ENCODE peak calls at places on chromosomes 7 and 10, in six cellular contexts. Y is AG04449, K is neural crest cell, G is HCT116, R is osteoblast, V is brain microvascular endothelial cell. D is an unnamed sample.

GRCh38 chr7:55502988-55503514 is 69.3 kb downstream of the VOPP1 start:
- DNase-seq in R (no peak), V (no peak), Y (no peak), K (no peak), G (no peak), D (no peak)

GRCh38 chr10:2914741-2915140 is 152.6 kb upstream of the PFKP start:
- DNase-seq in V (no peak), K (no peak), G (no peak), Y (no peak), R (no peak), D (no peak)

GRCh38 chr10:119375574-119376265 is 166.8 kb downstream of the RGS10 start:
- DNase-seq in V (no peak), K (no peak), R (no peak), Y (no peak), G (no peak), D (no peak)

GRCh38 chr7:37346761-37347160 is 101.9 kb downstream of the ELMO1 start:
- DNase-seq in V (no peak), R (no peak), K (no peak), Y (no peak), G (no peak), D (no peak)

GRCh38 chr10:119301397-119301796 is 94.0 kb downstream of the GRK5 start:
- DNase-seq in Y (no peak), R (peak; percentile 51), K (no peak), V (no peak), G (no peak), D (no peak)

GRCh38 chr7:113809591-113809990 is 109.2 kb downstream of the PPP1R3A start:
- DNase-seq in V (peak; percentile 51), K (no peak), Y (no peak), G (no peak), R (no peak), D (no peak)

GRCh38 chr10:21505711-21506278 is 19.7 kb downstream of the SKIDA1 start:
- DNase-seq in G (no peak), R (peak; percentile 63), Y (no peak), K (no peak), V (no peak), D (no peak)

GRCh38 chr7:141436676-141437075 is 114.5 kb upstream of the AGK start:
- DNase-seq in V (no peak), R (no peak), Y (no peak), G (no peak), K (no peak), D (no peak)

GRCh38 chr10:104299031-104299904 is 30.3 kb downstream of the GSTO2 start:
- DNase-seq in V (peak; percentile 90), G (no peak), Y (no peak), R (no peak), K (no peak), D (no peak)

GRCh38 chr7:147803625-147804024 is 786.9 kb upstream of the C7orf33 start:
- DNase-seq in G (no peak), R (no peak), K (no peak), V (no peak), Y (no peak), D (no peak)

GRCh38 chr10:132175907-132176581 is 10.7 kb upstream of the DPYSL4 start:
- DNase-seq in V (no peak), Y (no peak), G (no peak), R (no peak), K (peak; percentile 16), D (no peak)

GRCh38 chr10:94103902-94104301 is 110.2 kb downstream of the PLCE1 start:
- DNase-seq in R (no peak), K (no peak), G (no peak), V (peak; percentile 87), Y (peak; percentile 77), D (no peak)

GRCh38 chr7:48171190-48171589 is at the start of gene ABCA13:
- DNase-seq in K (no peak), V (no peak), R (peak; percentile 62), Y (no peak), G (no peak), D (no peak)

GRCh38 chr7:132580277-132580676 is 4.0 kb upstream of the PLXNA4 start:
- DNase-seq in V (no peak), K (no peak), G (no peak), Y (no peak), R (peak; percentile 82), D (no peak)

GRCh38 chr7:110317699-110318265 is 773.1 kb upstream of the LRRN3 start:
- DNase-seq in K (no peak), V (peak; percentile 74), Y (no peak), R (no peak), G (peak; percentile 1), D (no peak)

GRCh38 chr7:127254163-127254684 is 1.5 kb upstream of the GRM8 start:
- DNase-seq in V (no peak), K (no peak), G (no peak), R (peak; percentile 32), Y (no peak), D (no peak)

GRCh38 chr10:16497911-16498310 is 23.8 kb downstream of the C1QL3 start:
- DNase-seq in R (no peak), Y (peak; percentile 4), V (no peak), G (no peak), K (no peak), D (no peak)

GRCh38 chr7:131112431-131112830 is 215.2 kb upstream of the MKLN1 start:
- DNase-seq in K (no peak), R (no peak), Y (no peak), G (no peak), V (no peak), D (no peak)

GRCh38 chr10:103125323-103126267 is 67.5 kb downstream of the NT5C2 start:
- DNase-seq in R (no peak), G (no peak), Y (no peak), V (peak; percentile 38), K (no peak), D (peak; percentile 62)

GRCh38 chr10:117431160-117431559 is 55.9 kb upstream of the PDZD8 start:
- DNase-seq in V (no peak), G (peak; percentile 28), K (no peak), R (peak; percentile 82), Y (peak; percentile 17), D (no peak)

GRCh38 chr10:101214446-101215396 is 14.5 kb downstream of the LBX1 start:
- DNase-seq in Y (no peak), K (peak; percentile 73), V (no peak), G (peak; percentile 66), R (peak; percentile 93), D (peak; percentile 78)

GRCh38 chr7:80453699-80454340 is 58.0 kb downstream of the GNAT3 start:
- DNase-seq in G (peak; percentile 19), V (no peak), R (peak; percentile 50), K (no peak), Y (no peak), D (no peak)

GRCh38 chr7:99848420-99849216 is 20.8 kb downstream of the CYP3A43 start:
- DNase-seq in G (no peak), K (no peak), R (peak; percentile 5), Y (no peak), V (no peak), D (no peak)

GRCh38 chr7:1619152-1620079 is 49.6 kb upstream of the PSMG3 start:
- DNase-seq in Y (no peak), R (peak; percentile 63), G (no peak), V (no peak), K (no peak), D (no peak)

GRCh38 chr10:132107211-132107946 is 41.6 kb downstream of the JAKMIP3 start:
- DNase-seq in G (no peak), Y (no peak), R (peak; percentile 58), V (no peak), K (no peak), D (no peak)

GRCh38 chr10:27223964-27224363 is 16.6 kb downstream of the ACBD5 start:
- DNase-seq in G (no peak), R (no peak), Y (no peak), V (peak; percentile 18), K (peak; percentile 5), D (no peak)

GRCh38 chr7:31074403-31074802 is 22.3 kb downstream of the ADCYAP1R1 start:
- DNase-seq in G (no peak), K (no peak), R (no peak), V (no peak), Y (no peak), D (no peak)

GRCh38 chr7:102912742-102913141 is at the start of gene LRRC17:
- DNase-seq in G (no peak), V (peak; percentile 96), Y (no peak), K (peak; percentile 36), R (peak; percentile 23), D (no peak)

GRCh38 chr7:129925416-129926002 is 27.3 kb downstream of the UBE2H start:
- DNase-seq in K (no peak), V (peak; percentile 40), G (no peak), R (no peak), Y (peak; percentile 37), D (no peak)

GRCh38 chr10:131870831-131871672 is 29.8 kb upstream of the PPP2R2D start:
- DNase-seq in Y (no peak), R (peak; percentile 82), G (no peak), K (no peak), V (peak; percentile 14), D (no peak)

GRCh38 chr7:120337308-120337907 is 64.4 kb downstream of the KCND2 start:
- DNase-seq in R (peak; percentile 6), Y (no peak), K (no peak), V (peak; percentile 12), G (peak; percentile 21), D (peak; percentile 12)
- TF ChIP-seq CTCF in R (peak; percentile 7), Y (peak; percentile 28), K (peak; percentile 74), V (peak; percentile 69), G (peak; percentile 85), D (peak; percentile 14)

GRCh38 chr7:135662373-135663114 is at the start of gene STMP1:
- DNase-seq in Y (peak; percentile 82), K (peak; percentile 98), R (peak; percentile 95), G (peak; percentile 85), V (peak; percentile 92), D (peak; percentile 96)
- TF ChIP-seq CTCF in Y (peak; percentile 89), K (peak; percentile 78), R (peak; percentile 58), G (no peak), V (peak; percentile 69), D (no peak)

DNA sequence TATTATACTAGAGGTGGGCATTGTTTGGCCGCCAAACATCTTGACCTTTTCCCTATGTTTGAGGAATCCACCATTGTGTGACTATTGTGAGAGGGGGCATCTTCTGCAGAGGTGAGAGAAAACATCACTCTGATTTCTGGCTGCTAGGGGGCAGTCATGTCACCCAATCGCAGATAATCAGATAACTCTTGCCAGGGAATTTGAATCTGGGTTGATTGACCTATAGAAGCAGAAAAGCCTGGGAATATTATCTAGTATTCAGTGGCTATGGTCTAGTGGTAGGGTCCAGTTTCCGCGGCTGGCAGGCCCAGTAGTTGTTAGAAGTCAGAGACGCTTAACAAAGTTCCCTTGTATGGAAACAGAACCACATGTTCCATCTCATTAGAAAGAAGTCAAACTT is 808.5 kb downstream of the PHTF2 start:
- DNase-seq in V (peak; percentile 15), R (peak; percentile 41), K (no peak), G (no peak), Y (no peak), D (no peak)
- TF ChIP-seq CTCF in V (peak; percentile 72), R (peak; percentile 52), K (peak; percentile 33), G (peak; percentile 56), Y (no peak), D (no peak)

DNA sequence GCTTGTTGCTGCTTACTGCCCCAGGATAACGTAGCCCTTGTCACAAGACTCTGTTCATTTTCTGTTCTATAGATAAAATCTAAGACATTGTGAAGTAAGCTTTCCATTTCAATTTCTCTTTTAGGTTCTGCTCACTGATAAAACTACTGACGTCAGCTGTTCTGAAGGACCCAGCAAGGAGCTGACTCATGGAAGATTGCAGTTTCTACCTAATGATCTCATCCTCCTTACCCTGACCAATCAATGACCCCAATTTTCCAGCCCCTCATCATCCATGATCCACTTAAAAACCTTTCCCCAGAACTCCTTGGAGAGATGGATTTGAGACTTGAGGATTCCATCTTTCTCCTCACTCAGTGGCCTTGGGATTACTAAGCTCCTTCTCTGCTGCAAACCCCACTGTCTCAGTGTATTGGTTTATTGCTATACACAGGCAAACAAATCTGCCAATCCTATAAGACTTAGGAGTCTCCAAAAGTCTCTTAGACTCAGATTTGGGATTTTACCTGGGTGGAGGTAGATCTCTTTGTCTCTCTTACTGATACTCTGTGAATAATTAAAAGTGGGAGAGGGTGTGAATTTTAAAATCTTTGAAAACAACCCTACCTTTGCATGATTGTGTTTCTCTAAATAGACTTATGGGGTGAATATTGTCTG is 109.2 kb upstream of the TRIM24 start:
- DNase-seq in R (peak; percentile 17), Y (no peak), V (no peak), G (no peak), K (no peak), D (no peak)
- TF ChIP-seq CTCF in R (no peak), Y (no peak), V (no peak), G (no peak), K (no peak), D (no peak)